ENCODE peak calls at places on chromosome X, in nine cellular contexts. U is choroid plexus epithelial cell, O is astrocyte of the spinal cord, N is mesendoderm, P is AG09309, C is neural progenitor cell, B is kidney epithelial cell, H is cardiac fibroblast, A is heart left ventricle. D is an unnamed sample.

GRCh38 chrX:103248553-103248952 is 6.4 kb downstream of the TCEAL8 start:
- DNase-seq in O (peak; percentile 22), C (no peak), A (no peak), U (peak; percentile 49), H (peak; percentile 42), N (no peak), P (no peak), B (no peak), D (no peak)

GRCh38 chrX:130952266-130953043 is 49.4 kb upstream of the ENOX2 start:
- DNase-seq in C (no peak), P (no peak), B (no peak), A (no peak), U (no peak), H (no peak), N (no peak), O (no peak), D (no peak)

GRCh38 chrX:50697691-50698090 is 116.3 kb downstream of the SHROOM4 start:
- DNase-seq in U (peak; percentile 86), A (no peak), N (peak; percentile 85), H (peak; percentile 81), B (peak; percentile 60), P (peak; percentile 45), O (peak; percentile 80), C (no peak), D (no peak)

GRCh38 chrX:33087411-33087810 is 123.9 kb downstream of the DMD start:
- DNase-seq in C (no peak), O (no peak), N (no peak), B (no peak), H (no peak), A (no peak), P (no peak), U (no peak), D (no peak)

GRCh38 chrX:86930419-86930818 is 587.2 kb upstream of the KLHL4 start:
- DNase-seq in O (no peak), C (no peak), H (no peak), U (no peak), P (no peak), N (no peak), B (no peak), A (no peak), D (no peak)

GRCh38 chrX:142184756-142185602 is 20.1 kb downstream of the MAGEC2 start:
- DNase-seq in P (no peak), H (no peak), B (no peak), A (no peak), U (no peak), N (no peak), O (no peak), C (no peak), D (no peak)

GRCh38 chrX:77160301-77160700 is 286.9 kb upstream of the FGF16 start:
- DNase-seq in O (no peak), U (no peak), H (no peak), A (no peak), B (no peak), N (peak; percentile 24), C (peak; percentile 29), P (no peak), D (no peak)

GRCh38 chrX:110847334-110847733 is 51.7 kb upstream of the CHRDL1 start:
- DNase-seq in C (peak; percentile 77), P (peak; percentile 33), U (peak; percentile 67), H (peak; percentile 61), N (peak; percentile 54), A (no peak), O (peak; percentile 76), B (no peak), D (no peak)

GRCh38 chrX:147602297-147602696 is 309.4 kb upstream of the FMR1 start:
- DNase-seq in C (peak; percentile 3), O (no peak), A (no peak), B (no peak), H (no peak), U (no peak), N (peak; percentile 42), P (no peak), D (no peak)

GRCh38 chrX:150683536-150684146 is 9.6 kb upstream of the MTMR1 start:
- DNase-seq in O (peak; percentile 12), N (peak; percentile 63), H (peak; percentile 52), B (no peak), C (peak; percentile 55), P (no peak), A (no peak), U (peak; percentile 57), D (no peak)

GRCh38 chrX:104564921-104565703 is 887 bp upstream of the IL1RAPL2 start:
- DNase-seq in A (no peak), U (no peak), H (no peak), B (no peak), N (no peak), C (no peak), P (no peak), O (no peak), D (no peak)

DNA sequence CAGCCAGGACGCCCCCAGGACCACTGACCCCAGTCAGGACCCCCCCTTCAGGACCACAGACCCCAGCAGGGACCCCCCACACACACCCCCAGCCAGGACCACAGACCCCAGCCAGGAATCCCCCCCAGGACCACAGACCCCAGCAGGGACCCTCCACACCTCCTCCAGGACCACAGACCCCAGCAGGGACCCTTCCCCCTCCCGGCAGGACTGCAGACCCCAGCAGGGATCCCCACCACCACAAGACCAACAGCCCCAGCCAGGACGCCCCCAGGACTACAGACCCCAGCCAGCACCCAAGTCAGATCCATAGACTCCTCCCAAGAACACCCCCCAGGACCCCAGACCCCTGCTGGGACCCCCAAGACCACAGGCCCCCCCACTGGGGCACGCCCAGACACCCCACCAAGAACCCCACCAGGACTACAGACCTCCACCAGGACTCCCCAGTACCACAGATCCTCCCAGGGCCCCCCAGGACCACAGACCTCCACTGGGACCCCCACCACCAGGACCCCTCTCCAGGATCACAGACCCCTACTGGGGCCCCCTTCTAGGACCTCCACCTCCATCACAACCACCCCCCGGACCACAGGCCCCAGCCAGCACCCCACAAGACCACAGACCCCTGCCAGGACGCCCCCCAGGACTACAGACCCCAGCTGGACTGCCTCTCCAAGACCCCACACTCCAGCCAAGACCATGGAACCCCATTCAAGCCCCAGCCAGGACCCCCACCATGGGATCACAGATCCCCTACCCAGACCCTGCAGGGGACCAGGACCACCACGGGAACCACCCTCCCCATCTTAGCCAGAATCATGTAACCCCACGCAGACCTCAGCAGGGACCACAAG is 698 bp upstream of the DHRSX start:
- DNase-seq in A (no peak), P (no peak), B (no peak), C (no peak), H (no peak), U (no peak), O (no peak), N (no peak), D (no peak)
- H3K4me3 ChIP-seq in A (peak overlapping the region; percentile 71), P (peak overlapping the region; percentile 88), B (peak overlapping the region; percentile 86), C (peak overlapping the region; percentile 96), H (peak overlapping the region; percentile 78), U (peak overlapping the region; percentile 76), O (peak overlapping the region; percentile 68), N (no peak overlapping the region), D (peak overlapping the region; percentile 97)

GRCh38 chrX:118520206-118520857 is 24.7 kb downstream of the DOCK11 start:
- DNase-seq in N (no peak), U (peak; percentile 64), H (peak; percentile 73), B (no peak), O (peak; percentile 71), C (no peak), P (no peak), A (no peak), D (no peak)

GRCh38 chrX:118519411-118520205 is 24.0 kb downstream of the DOCK11 start:
- DNase-seq in C (no peak), U (peak; percentile 71), P (no peak), A (no peak), B (no peak), O (peak; percentile 71), H (peak; percentile 59), N (no peak), D (no peak)

GRCh38 chrX:118522230-118522926 is 26.8 kb downstream of the DOCK11 start:
- DNase-seq in B (no peak), H (no peak), O (no peak), N (no peak), P (no peak), C (no peak), A (no peak), U (peak; percentile 28), D (no peak)

GRCh38 chrX:118521435-118521834 is 25.8 kb downstream of the DOCK11 start:
- DNase-seq in H (peak; percentile 63), B (no peak), C (no peak), N (no peak), U (peak; percentile 77), A (no peak), P (peak; percentile 45), O (peak; percentile 30), D (no peak)

GRCh38 chrX:118520858-118521206 is 25.2 kb downstream of the DOCK11 start:
- DNase-seq in U (no peak), P (no peak), C (no peak), N (no peak), A (no peak), O (no peak), H (no peak), B (no peak), D (no peak)
- H3K4me3 ChIP-seq in U (no peak overlapping the region), P (no peak overlapping the region), C (no peak overlapping the region), N (no peak overlapping the region), A (no peak overlapping the region), O (no peak overlapping the region), H (no peak overlapping the region), B (no peak overlapping the region), D (no peak overlapping the region)

DNA sequence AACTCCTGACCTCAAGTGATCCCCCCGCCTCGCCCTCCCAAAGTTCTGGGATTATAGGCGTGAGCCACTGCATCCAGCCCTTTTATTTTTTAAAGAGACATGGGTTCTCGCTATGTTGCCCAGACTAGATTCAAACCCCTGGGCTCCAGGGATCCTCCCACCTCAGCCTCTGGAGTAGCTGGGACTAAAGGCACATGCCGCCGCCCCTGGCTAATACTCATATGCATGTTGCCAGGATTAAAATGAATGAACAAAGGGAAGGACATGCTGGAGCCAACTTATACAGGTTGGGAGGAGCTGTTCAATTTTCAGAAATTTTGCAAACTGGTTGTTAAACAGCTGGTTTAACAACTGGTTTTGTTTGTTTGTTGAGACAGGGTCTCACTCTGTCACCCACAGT is 1.4 kb upstream of the FTSJ1 start:
- DNase-seq in H (no peak), P (no peak), O (no peak), B (no peak), N (no peak), U (no peak), A (no peak), C (no peak), D (no peak)
- H3K4me3 ChIP-seq in H (no peak overlapping the region), P (no peak overlapping the region), O (no peak overlapping the region), B (no peak overlapping the region), N (no peak overlapping the region), U (no peak overlapping the region), A (no peak overlapping the region), C (no peak overlapping the region), D (no peak overlapping the region)

DNA sequence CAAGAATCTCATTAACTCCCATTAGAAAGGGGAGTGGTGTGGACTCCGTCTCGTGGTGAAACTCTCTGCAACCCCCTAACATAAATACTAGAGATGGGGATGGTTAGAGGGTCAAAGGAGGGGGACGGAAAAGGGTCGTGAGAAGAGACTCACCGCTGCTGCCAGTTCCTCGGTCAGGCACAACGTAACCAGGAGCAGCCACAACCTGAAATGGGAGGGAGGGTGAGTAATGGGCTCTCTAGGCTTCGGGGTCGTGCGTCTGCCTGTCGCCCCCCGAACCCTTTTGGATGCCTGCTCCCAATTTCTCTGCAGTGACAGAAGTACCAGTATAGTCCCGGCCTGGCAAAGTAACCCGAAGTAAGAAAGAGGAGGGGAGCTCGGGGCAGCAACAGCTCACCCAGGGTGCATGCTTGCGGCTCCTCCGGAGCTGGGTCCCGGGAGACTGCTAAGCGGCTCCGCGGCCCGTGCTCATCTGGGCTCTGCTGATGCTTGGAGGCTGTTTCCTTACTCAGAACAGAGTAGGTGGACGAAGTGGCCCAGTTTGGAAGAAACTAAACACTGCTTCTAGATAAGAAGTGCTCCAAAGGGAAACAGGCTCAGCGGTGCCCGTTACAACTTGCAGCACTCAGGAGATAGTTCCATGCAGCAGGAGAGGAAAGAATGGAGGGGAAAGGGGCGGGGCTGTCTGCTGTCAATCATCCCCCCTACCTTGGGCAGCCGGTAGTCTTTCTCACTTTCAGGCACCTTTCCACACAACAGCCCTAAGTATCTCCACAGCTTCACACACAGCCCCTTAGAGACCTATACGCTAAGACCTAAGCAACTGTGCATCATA is at the start of gene COL4A6:
- DNase-seq in N (peak; percentile 77), P (no peak), H (no peak), C (peak; percentile 72), B (no peak), U (no peak), A (peak; percentile 32), O (no peak), D (no peak)
- H3K4me3 ChIP-seq in N (peak within 1 kb of the TSS; percentile 78), P (no peak within 1 kb of the TSS), H (peak within 1 kb of the TSS; percentile 65), C (peak within 1 kb of the TSS; percentile 84), B (peak within 1 kb of the TSS; percentile 60), U (peak within 1 kb of the TSS; percentile 72), A (peak within 1 kb of the TSS; percentile 39), O (peak within 1 kb of the TSS; percentile 53), D (peak within 1 kb of the TSS; percentile 62)